ENCODE peak calls at places on chromosome 15, in six cellular contexts. R is heart left ventricle, Z is WERI-Rb-1, M is aorta, D is tibial nerve, F is heart right ventricle. N is an unnamed sample.

GRCh38 chr15:101615986-101616848 is 36.0 kb downstream of the TM2D3 start:
- DNase-seq in R (peak; percentile 81), Z (peak; percentile 35), M (peak; percentile 77), D (peak; percentile 20), F (peak; percentile 58), N (no peak)

GRCh38 chr15:42712584-42712983 is 24.3 kb downstream of the CDAN1 start:
- DNase-seq in R (peak; percentile 7), Z (no peak), M (no peak), D (no peak), F (no peak), N (no peak)

GRCh38 chr15:69623521-69624513 is 171.2 kb downstream of the RPLP1 start:
- DNase-seq in R (no peak), Z (no peak), M (no peak), D (no peak), F (peak; percentile 1), N (no peak)

GRCh38 chr15:28098360-28098765 is 752 bp downstream of the OCA2 start:
- DNase-seq in R (peak; percentile 24), Z (no peak), M (no peak), D (no peak), F (no peak), N (no peak)

GRCh38 chr15:48796930-48797329 is 13.9 kb downstream of the CEP152 start:
- DNase-seq in R (no peak), Z (no peak), M (no peak), D (no peak), F (no peak), N (no peak)

GRCh38 chr15:69141286-69141701 is 19.1 kb upstream of the GLCE start:
- DNase-seq in R (no peak), Z (no peak), M (no peak), D (no peak), F (no peak), N (peak; percentile 65)

GRCh38 chr15:67803299-67803698 is 22.0 kb upstream of the SKOR1 start:
- DNase-seq in R (no peak), Z (no peak), M (no peak), D (no peak), F (no peak), N (no peak)

GRCh38 chr15:85047271-85047948 is 65.8 kb downstream of the PDE8A start:
- DNase-seq in R (peak; percentile 41), Z (peak; percentile 15), M (no peak), D (peak; percentile 33), F (peak; percentile 85), N (peak; percentile 82)

GRCh38 chr15:68576253-68577236 is 2.2 kb upstream of the CORO2B start:
- DNase-seq in R (no peak), Z (peak; percentile 69), M (peak; percentile 17), D (no peak), F (no peak), N (no peak)

GRCh38 chr15:74039656-74040010 is 42.7 kb downstream of the GOLGA6A start:
- DNase-seq in R (no peak), Z (no peak), M (no peak), D (no peak), F (no peak), N (peak; percentile 77)
- H3K27ac ChIP-seq in R (no peak overlapping the region), Z (no peak overlapping the region), M (no peak overlapping the region), D (peak overlapping the region; percentile 93), F (peak overlapping the region; percentile 85), N (peak overlapping the region; percentile 94)

DNA sequence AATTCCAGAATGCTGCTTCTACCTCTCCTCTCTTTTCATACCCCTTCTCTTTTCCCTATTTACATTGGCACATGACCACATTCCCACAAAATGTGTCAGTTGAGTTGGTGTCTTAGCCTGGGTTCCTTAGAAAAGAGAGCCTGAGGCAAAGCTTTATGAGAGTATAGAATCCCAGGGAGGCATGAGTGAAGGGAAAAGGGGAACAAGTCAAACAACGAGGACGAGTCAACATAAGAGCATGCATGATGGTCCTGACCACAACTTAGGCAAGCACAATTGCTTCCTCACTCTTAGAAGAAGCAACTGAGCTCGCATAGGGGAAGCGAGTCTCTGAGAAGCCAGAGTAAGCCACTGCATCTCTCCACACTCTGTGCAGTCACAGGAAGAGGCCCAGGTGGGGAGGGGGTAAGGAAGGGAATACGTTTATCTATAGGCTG is 15.4 kb upstream of the ZNF774 start:
- DNase-seq in R (no peak), Z (no peak), M (no peak), D (no peak), F (peak; percentile 13), N (peak; percentile 55)
- H3K27ac ChIP-seq in R (no peak overlapping the region), Z (no peak overlapping the region), M (no peak overlapping the region), D (no peak overlapping the region), F (no peak overlapping the region), N (peak overlapping the region; percentile 13)

DNA sequence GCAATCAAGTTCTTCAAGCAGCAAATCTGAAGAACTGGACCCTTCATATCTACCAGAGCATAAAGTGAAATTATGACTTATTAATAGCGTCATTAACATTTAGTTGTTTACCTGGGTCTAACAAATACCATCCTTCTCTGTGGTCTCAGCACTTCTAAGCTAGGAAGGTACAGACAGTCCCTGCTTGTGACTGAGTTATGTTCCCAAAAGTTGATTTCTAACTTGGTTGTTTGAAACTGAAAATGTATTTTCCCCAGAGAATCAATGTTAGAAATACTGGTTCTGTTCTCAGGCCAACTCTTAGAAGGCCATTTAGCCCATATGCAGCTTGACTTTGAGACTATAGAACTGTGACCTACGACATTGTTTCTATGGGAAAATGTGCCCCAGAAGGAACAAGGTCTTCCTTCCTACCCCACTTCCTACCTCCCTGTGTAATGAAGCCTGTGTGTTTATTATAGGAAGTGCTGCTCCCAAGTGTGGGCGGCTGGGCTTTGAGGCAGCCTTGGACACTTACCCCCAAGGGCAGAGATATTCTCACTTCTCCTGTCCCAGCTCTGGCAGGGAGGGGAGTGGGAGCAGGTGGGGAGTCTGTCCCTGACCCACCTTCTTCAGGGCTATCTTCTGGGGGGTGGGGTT is 12.2 kb upstream of the MAPK6 start:
- DNase-seq in R (no peak), Z (no peak), M (no peak), D (no peak), F (peak; percentile 11), N (no peak)
- H3K27ac ChIP-seq in R (peak overlapping the region; percentile 0), Z (no peak overlapping the region), M (no peak overlapping the region), D (no peak overlapping the region), F (peak overlapping the region; percentile 74), N (peak overlapping the region; percentile 26)

GRCh38 chr15:91968610-91969009 is 115.1 kb downstream of the SLCO3A1 start:
- DNase-seq in R (no peak), Z (no peak), M (no peak), D (no peak), F (no peak), N (no peak)

GRCh38 chr15:91973481-91973880 is 120.0 kb downstream of the SLCO3A1 start:
- DNase-seq in R (no peak), Z (no peak), M (no peak), D (no peak), F (peak; percentile 47), N (no peak)

GRCh38 chr15:91967935-91968605 is 114.6 kb downstream of the SLCO3A1 start:
- DNase-seq in R (no peak), Z (no peak), M (no peak), D (no peak), F (no peak), N (no peak)

GRCh38 chr15:91966181-91966552 is 112.7 kb downstream of the SLCO3A1 start:
- DNase-seq in R (no peak), Z (no peak), M (no peak), D (no peak), F (no peak), N (no peak)

GRCh38 chr15:91970142-91970541 is 116.6 kb downstream of the SLCO3A1 start:
- DNase-seq in R (peak; percentile 83), Z (no peak), M (peak; percentile 85), D (peak; percentile 23), F (peak; percentile 68), N (no peak)
- H3K27ac ChIP-seq in R (peak overlapping the region; percentile 66), Z (no peak overlapping the region), M (no peak overlapping the region), D (no peak overlapping the region), F (peak overlapping the region; percentile 83), N (no peak overlapping the region)

GRCh38 chr15:35271371-35272043 is 186.4 kb upstream of the NANOGP8 start:
- DNase-seq in R (no peak), Z (no peak), M (no peak), D (no peak), F (no peak), N (no peak)
- H3K27ac ChIP-seq in R (no peak overlapping the region), Z (no peak overlapping the region), M (no peak overlapping the region), D (no peak overlapping the region), F (no peak overlapping the region), N (no peak overlapping the region)

N was measured in SJSA1.